ENCODE peak calls at places on chromosomes 6 and 20, in six cellular contexts. S is PC-3; D is midbrain; N is amygdala; X is activated naive CD4-positive, alpha-beta T cell; I is LHCN-M2. P is an unnamed sample.

GRCh38 chr6:159766923-159767322 is 5.1 kb downstream of the ACAT2 start:
- DNase-seq in S (no peak), D (no peak), N (no peak), X (no peak), I (no peak), P (no peak)

GRCh38 chr6:11851405-11851804 is 72.8 kb upstream of the ADTRP start:
- DNase-seq in S (peak; percentile 71), D (no peak), N (no peak), X (no peak), I (peak; percentile 98), P (no peak)

GRCh38 chr6:131281471-131282270 is 146.4 kb downstream of the AKAP7 start:
- DNase-seq in S (no peak), D (peak; percentile 66), N (peak; percentile 48), X (peak; percentile 4), I (no peak), P (peak; percentile 53)

GRCh38 chr20:34708621-34709043 is 4.5 kb downstream of the TP53INP2 start:
- DNase-seq in S (peak; percentile 34), D (peak; percentile 54), N (peak; percentile 59), X (peak; percentile 20), I (no peak), P (peak; percentile 65)

GRCh38 chr6:66896415-66896814 is 1189.4 kb upstream of the EYS start:
- DNase-seq in S (peak; percentile 81), D (no peak), N (no peak), X (no peak), I (peak; percentile 10), P (no peak)

GRCh38 chr6:34108159-34108558 is 37.7 kb downstream of the GRM4 start:
- DNase-seq in S (no peak), D (no peak), N (no peak), X (no peak), I (no peak), P (no peak)

GRCh38 chr20:5835234-5835845 is 85.1 kb downstream of the SHLD1 start:
- DNase-seq in S (peak; percentile 79), D (no peak), N (no peak), X (no peak), I (peak; percentile 83), P (no peak)

GRCh38 chr6:119182875-119183274 is 104.4 kb upstream of the FAM184A start:
- DNase-seq in S (no peak), D (no peak), N (no peak), X (no peak), I (no peak), P (no peak)

GRCh38 chr6:5746392-5747140 is 260.2 kb downstream of the NRN1 start:
- DNase-seq in S (peak; percentile 50), D (no peak), N (no peak), X (no peak), I (no peak), P (no peak)

GRCh38 chr6:46174904-46175303 is 4.1 kb upstream of the ENPP5 start:
- DNase-seq in S (no peak), D (no peak), N (no peak), X (no peak), I (no peak), P (no peak)

P was measured in activated CD4-positive, CD25-positive, alpha-beta regulatory T cell treated with anti-CD3 and anti-CD28 coated beads, Interleukin-2, amount 50 U/mL, for 72 hours.